ENCODE peak calls at places on chromosomes 5 and 9, in four cellular contexts. A, E, C and J are unnamed samples.

GRCh38 chr9:17609312-17610005 is 30.6 kb downstream of the SH3GL2 start:
- DNase-seq in E (no peak), C (no peak), A (no peak), J (no peak)

GRCh38 chr9:90898229-90898628 is 96.6 kb downstream of the SYK start:
- DNase-seq in E (peak; percentile 24), C (no peak), A (no peak), J (no peak)

GRCh38 chr5:34541067-34541466 is 115.1 kb upstream of the RAI14 start:
- DNase-seq in A (no peak), E (no peak), C (no peak), J (no peak)

GRCh38 chr9:73805111-73805510 is 653.4 kb downstream of the ANXA1 start:
- DNase-seq in C (no peak), E (peak; percentile 68), A (no peak), J (no peak)

GRCh38 chr9:110008663-110009062 is 199.3 kb downstream of the C9orf152 start:
- DNase-seq in C (no peak), E (no peak), A (no peak), J (no peak)

GRCh38 chr5:174312641-174313040 is 267.1 kb downstream of the NSG2 start:
- DNase-seq in A (no peak), C (no peak), E (no peak), J (no peak)

GRCh38 chr9:37836386-37836785 is 35.8 kb downstream of the DCAF10 start:
- DNase-seq in E (no peak), A (no peak), C (no peak), J (no peak)

GRCh38 chr5:50863771-50864170 is 197.3 kb downstream of the PARP8 start:
- DNase-seq in C (no peak), A (no peak), E (no peak), J (no peak)

GRCh38 chr9:13863112-13863511 is 450.8 kb downstream of the NFIB start:
- DNase-seq in E (peak; percentile 80), A (no peak), C (no peak), J (peak; percentile 33)

GRCh38 chr5:125835293-125836172 is 587.7 kb upstream of the GRAMD2B start:
- DNase-seq in A (peak; percentile 26), C (peak; percentile 22), E (peak; percentile 70), J (peak; percentile 11)

GRCh38 chr5:167759411-167759821 is 532.0 kb upstream of the WWC1 start:
- DNase-seq in A (no peak), E (peak; percentile 60), C (no peak), J (peak; percentile 93)

GRCh38 chr5:160852049-160852448 is at the start of gene ATP10B:
- DNase-seq in C (no peak), A (no peak), E (no peak), J (no peak)

GRCh38 chr5:151740958-151741373 is 17.5 kb downstream of the ATOX1 start:
- DNase-seq in C (peak; percentile 42), E (peak; percentile 62), A (no peak), J (no peak)

GRCh38 chr5:12910611-12911010 is 1006.4 kb upstream of the CTNND2 start:
- DNase-seq in A (no peak), C (no peak), E (peak; percentile 33), J (no peak)

GRCh38 chr5:175853573-175854230 is 17.7 kb upstream of the CPLX2 start:
- DNase-seq in E (no peak), C (no peak), A (no peak), J (no peak)

GRCh38 chr9:98222885-98223640 is 30.6 kb upstream of the CORO2A start:
- DNase-seq in C (no peak), E (peak; percentile 97), A (no peak), J (peak; percentile 95)

GRCh38 chr9:87259543-87259942 is 238.1 kb upstream of the DAPK1 start:
- DNase-seq in A (no peak), C (no peak), E (peak; percentile 25), J (peak; percentile 62)

GRCh38 chr5:169095410-169095772 is 205.5 kb downstream of the SLIT3 start:
- DNase-seq in C (no peak), A (no peak), E (no peak), J (no peak)

GRCh38 chr5:28344803-28345433 is 1306.5 kb upstream of the CDH9 start:
- DNase-seq in E (peak; percentile 62), C (peak; percentile 25), A (no peak), J (no peak)

GRCh38 chr5:138274189-138274853 is at the start of gene GFRA3:
- DNase-seq in A (no peak), E (peak; percentile 7), C (no peak), J (no peak)

GRCh38 chr5:159010611-159011497 is 88.9 kb downstream of the EBF1 start:
- DNase-seq in A (no peak), C (no peak), E (peak; percentile 24), J (no peak)

GRCh38 chr5:1442222-1443144 is 2.8 kb downstream of the SLC6A3 start:
- DNase-seq in E (no peak), A (no peak), C (no peak), J (no peak)

GRCh38 chr9:3477236-3477834 is 48.5 kb downstream of the RFX3 start:
- DNase-seq in E (no peak), C (no peak), A (no peak), J (no peak)

GRCh38 chr5:112372543-112372942 is 46.5 kb downstream of the EPB41L4A start:
- DNase-seq in C (no peak), E (no peak), A (no peak), J (no peak)

GRCh38 chr5:134007581-134008256 is 2.9 kb upstream of the VDAC1 start:
- DNase-seq in C (no peak), E (no peak), A (no peak), J (no peak)

GRCh38 chr5:32500206-32500605 is 55.7 kb upstream of the ZFR start:
- DNase-seq in A (no peak), C (no peak), E (no peak), J (no peak)

GRCh38 chr5:156482816-156483215 is 155.9 kb downstream of the SGCD start:
- DNase-seq in A (no peak), C (no peak), E (no peak), J (no peak)

GRCh38 chr5:133489632-133490031 is 122.7 kb downstream of the FSTL4 start:
- DNase-seq in A (no peak), C (no peak), E (no peak), J (no peak)

GRCh38 chr5:153212471-153212870 is 278.0 kb upstream of the GRIA1 start:
- DNase-seq in E (no peak), C (no peak), A (no peak), J (no peak)

GRCh38 chr9:120869726-120870125 is 7.3 kb downstream of the PHF19 start:
- DNase-seq in E (no peak), C (no peak), A (peak; percentile 17), J (no peak)

GRCh38 chr5:56164371-56164770 is 68.8 kb downstream of the ANKRD55 start:
- DNase-seq in C (no peak), A (no peak), E (peak; percentile 64), J (no peak)

GRCh38 chr9:134503301-134504105 is 138.1 kb upstream of the COL5A1 start:
- DNase-seq in E (no peak), A (no peak), C (no peak), J (no peak)

GRCh38 chr9:91100878-91101450 is 260.8 kb downstream of the AUH start:
- DNase-seq in E (no peak), C (no peak), A (no peak), J (peak; percentile 45)

GRCh38 chr9:136784249-136784996 is 6.7 kb upstream of the TMEM141 start:
- DNase-seq in E (no peak), C (no peak), A (no peak), J (no peak)

GRCh38 chr5:140926211-140926902 is at the start of gene PCDHAC1:
- DNase-seq in E (peak; percentile 41), A (peak; percentile 71), C (no peak), J (no peak)

GRCh38 chr9:97852399-97853055 is 499 bp upstream of the FOXE1 start:
- DNase-seq in C (no peak), E (no peak), A (no peak), J (no peak)

GRCh38 chr5:174829511-174829864 is 105.1 kb downstream of the MSX2 start:
- DNase-seq in E (no peak), A (no peak), C (no peak), J (no peak)

GRCh38 chr9:121779381-121780117 is 128.1 kb downstream of the DAB2IP start:
- DNase-seq in E (peak; percentile 25), C (no peak), A (no peak), J (peak; percentile 36)

GRCh38 chr5:94674841-94675382 is 56.4 kb downstream of the SLF1 start:
- DNase-seq in C (no peak), E (no peak), A (no peak), J (no peak)

GRCh38 chr5:93604119-93604963 is 21.3 kb downstream of the NR2F1 start:
- DNase-seq in C (no peak), A (no peak), E (no peak), J (no peak)
- H3K4me3 ChIP-seq in C (no peak overlapping the region), A (no peak overlapping the region), E (peak overlapping the region; percentile 13), J (peak overlapping the region; percentile 31)

GRCh38 chr9:113913426-113914195 is 37.5 kb downstream of the ZNF618 start:
- DNase-seq in C (no peak), E (peak; percentile 29), A (no peak), J (peak; percentile 59)
- H3K4me3 ChIP-seq in C (no peak overlapping the region), E (no peak overlapping the region), A (no peak overlapping the region), J (no peak overlapping the region)

GRCh38 chr9:36398745-36399144 is 1.3 kb downstream of the RNF38 start:
- DNase-seq in C (no peak), E (peak; percentile 43), A (no peak), J (no peak)
- H3K4me3 ChIP-seq in C (peak overlapping the region; percentile 90), E (peak overlapping the region; percentile 68), A (peak overlapping the region; percentile 86), J (no peak overlapping the region)

GRCh38 chr5:142032747-142033631 is 20.2 kb upstream of the GNPDA1 start:
- DNase-seq in A (no peak), E (no peak), C (no peak), J (no peak)
- H3K4me3 ChIP-seq in A (no peak overlapping the region), E (no peak overlapping the region), C (no peak overlapping the region), J (no peak overlapping the region)

GRCh38 chr5:3778945-3779344 is 183.3 kb downstream of the IRX1 start:
- DNase-seq in E (no peak), A (no peak), C (no peak), J (no peak)
- H3K4me3 ChIP-seq in E (no peak overlapping the region), A (no peak overlapping the region), C (no peak overlapping the region), J (no peak overlapping the region)